ENCODE peak calls at places on chromosome 22, in four cellular contexts. O is activated CD4-positive, alpha-beta T cell treated with anti-CD3 and anti-CD28 coated beads, Interleukin-2, amount 50 U/mL, for 24 hours; E is colonic mucosa; Q is GM23338. V is an unnamed sample.

GRCh38 chr22:37501176-37501609 is 15.0 kb upstream of the MFNG start:
- DNase-seq in E (peak), O (no peak), Q (no peak), V (no peak)

GRCh38 chr22:50436134-50436830 is 38.6 kb downstream of the SBF1 start:
- DNase-seq in Q (no peak), O (no peak), E (no peak), V (no peak)

GRCh38 chr22:32572741-32573140 is 98.1 kb downstream of the FBXO7 start:
- DNase-seq in E (no peak), O (no peak), Q (no peak), V (no peak)

GRCh38 chr22:48371391-48371790 is 1456.3 kb downstream of the BRD1 start:
- DNase-seq in Q (no peak), O (no peak), E (no peak), V (no peak)

GRCh38 chr22:40323681-40324083 is 22.6 kb upstream of the ADSL start:
- DNase-seq in E (no peak), Q (no peak), O (no peak), V (no peak)

GRCh38 chr22:35488513-35488912 is 52.1 kb upstream of the RASD2 start:
- DNase-seq in E (no peak), O (no peak), Q (no peak), V (no peak)

GRCh38 chr22:42314709-42315391 is 44.4 kb upstream of the TCF20 start:
- DNase-seq in O (no peak), E (no peak), Q (no peak), V (no peak)

GRCh38 chr22:47166446-47167016 is 404.1 kb downstream of the TBC1D22A start:
- DNase-seq in E (no peak), O (no peak), Q (no peak), V (no peak)

GRCh38 chr22:32265882-32266767 is 11.0 kb upstream of the SLC5A4 start:
- DNase-seq in E (peak), Q (peak), O (peak), V (peak)

GRCh38 chr22:47146391-47146790 is 383.9 kb downstream of the TBC1D22A start:
- DNase-seq in E (no peak), O (no peak), Q (no peak), V (peak)

GRCh38 chr22:19663821-19664325 is 50.4 kb upstream of the SEPTIN5 start:
- DNase-seq in O (no peak), Q (peak), E (no peak), V (peak)

GRCh38 chr22:32558681-32559355 is 84.2 kb downstream of the FBXO7 start:
- DNase-seq in E (peak), O (no peak), Q (no peak), V (no peak)

GRCh38 chr22:44031111-44031963 is 7.2 kb downstream of the PARVB start:
- DNase-seq in E (no peak), Q (no peak), O (no peak), V (no peak)

GRCh38 chr22:26322179-26322905 is 106.7 kb upstream of the ASPHD2 start:
- DNase-seq in E (no peak), Q (no peak), O (no peak), V (no peak)

GRCh38 chr22:45341503-45341902 is 31.8 kb downstream of the FAM118A start:
- DNase-seq in Q (no peak), O (peak), E (no peak), V (no peak)

GRCh38 chr22:47196881-47197701 is 434.6 kb downstream of the TBC1D22A start:
- DNase-seq in O (no peak), Q (no peak), E (peak), V (no peak)

GRCh38 chr22:23501708-23502107 is 78.4 kb downstream of the IGLL1 start:
- DNase-seq in E (no peak), Q (no peak), O (no peak), V (no peak)

GRCh38 chr22:19527861-19528417 is 3.7 kb upstream of the CLDN5 start:
- DNase-seq in Q (no peak), E (no peak), O (no peak), V (no peak)

GRCh38 chr22:21650823-21651520 is 8.9 kb downstream of the SDF2L1 start:
- DNase-seq in O (no peak), E (no peak), Q (peak), V (peak)

GRCh38 chr22:50268655-50269113 is 1.5 kb downstream of the MAPK11 start:
- DNase-seq in E (peak), O (no peak), Q (no peak), V (no peak)

GRCh38 chr22:28243539-28243938 is 324.5 kb upstream of the PITPNB start:
- DNase-seq in Q (no peak), E (no peak), O (no peak), V (no peak)

GRCh38 chr22:32361257-32361656 is 3.6 kb downstream of the RFPL3 start:
- DNase-seq in Q (no peak), E (no peak), O (no peak), V (no peak)

GRCh38 chr22:24768537-24769374 is 5.8 kb downstream of the PIWIL3 start:
- DNase-seq in E (peak), O (peak), Q (peak), V (peak)

GRCh38 chr22:41003041-41003440 is 51.9 kb downstream of the RBX1 start:
- DNase-seq in Q (peak), E (no peak), O (no peak), V (no peak)

GRCh38 chr22:21677606-21678443 is 12.0 kb downstream of the PPIL2 start:
- DNase-seq in Q (no peak), E (no peak), O (no peak), V (peak)

GRCh38 chr22:44519895-44520294 is 21.9 kb upstream of the RTL6 start:
- DNase-seq in Q (no peak), E (no peak), O (no peak), V (no peak)

GRCh38 chr22:47090591-47091240 is 328.3 kb downstream of the TBC1D22A start:
- DNase-seq in O (no peak), Q (peak), E (no peak), V (no peak)

GRCh38 chr22:50118557-50119168 is 28.9 kb downstream of the MOV10L1 start:
- DNase-seq in O (no peak), Q (no peak), E (no peak), V (no peak)

GRCh38 chr22:19357270-19358105 is 66.0 kb upstream of the CLTCL1 start:
- DNase-seq in E (no peak), O (no peak), Q (no peak), V (no peak)

V was measured in NCI-H82.